ENCODE peak calls at places on chromosomes 12 and 14, in four cellular contexts. K is WTC11, U is GM12878, T is K562. G is an unnamed sample.

GRCh38 chr12:101230547-101230946 is 20.5 kb upstream of the SLC5A8 start:
- DNase-seq in K (no peak), U (no peak), T (no peak), G (no peak)

GRCh38 chr14:51576112-51576420 is 75.6 kb upstream of the FRMD6 start:
- DNase-seq in K (no peak), U (no peak), T (no peak), G (no peak)

GRCh38 chr12:89345830-89346740 is 6.2 kb downstream of the DUSP6 start:
- DNase-seq in K (peak), U (peak), T (peak), G (peak)

GRCh38 chr12:26239508-26240328 is 44.3 kb downstream of the SSPN start:
- DNase-seq in K (no peak), U (no peak), T (no peak), G (no peak)

GRCh38 chr14:43399289-43399688 is 1107.8 kb downstream of the FSCB start:
- DNase-seq in K (no peak), U (no peak), T (no peak), G (no peak)

GRCh38 chr12:103482365-103482764 is 13.4 kb downstream of the C12orf42 start:
- DNase-seq in K (no peak), U (no peak), T (no peak), G (no peak)

GRCh38 chr14:46034305-46034704 is 617.3 kb downstream of the RPL10L start:
- DNase-seq in K (no peak), U (no peak), T (no peak), G (no peak)

GRCh38 chr12:70692681-70693288 is 55.6 kb upstream of the PTPRB start:
- DNase-seq in K (no peak), U (no peak), T (peak), G (peak)

GRCh38 chr14:36316131-36316530 is 4.3 kb downstream of the MBIP start:
- DNase-seq in K (no peak), U (no peak), T (no peak), G (no peak)

GRCh38 chr12:71581206-71581605 is 82.4 kb downstream of the ZFC3H1 start:
- DNase-seq in K (no peak), U (no peak), T (no peak), G (no peak)

GRCh38 chr12:109944975-109945374 is 44.9 kb downstream of the TCHP start:
- DNase-seq in K (peak), U (no peak), T (no peak), G (peak)

GRCh38 chr14:79376557-79376956 is 834.7 kb downstream of the DIO2 start:
- DNase-seq in K (no peak), U (no peak), T (no peak), G (no peak)

GRCh38 chr14:71645656-71646055 is 286.6 kb upstream of the RGS6 start:
- DNase-seq in K (no peak), U (no peak), T (no peak), G (no peak)

GRCh38 chr14:60093606-60094005 is 1.9 kb downstream of the PCNX4 start:
- DNase-seq in K (no peak), U (no peak), T (no peak), G (no peak)

GRCh38 chr12:4771960-4772566 is 51.9 kb downstream of the GALNT8 start:
- DNase-seq in K (no peak), U (no peak), T (no peak), G (no peak)

GRCh38 chr12:113161415-113162016 is 12.0 kb downstream of the CFAP73 start:
- DNase-seq in K (peak), U (no peak), T (peak), G (peak)

GRCh38 chr12:131619106-131619642 is 91.7 kb upstream of the SFSWAP start:
- DNase-seq in K (no peak), U (no peak), T (no peak), G (no peak)

GRCh38 chr14:102479777-102480176 is 29.8 kb downstream of the ANKRD9 start:
- DNase-seq in K (no peak), U (no peak), T (no peak), G (peak)

GRCh38 chr14:102481371-102481770 is 28.2 kb downstream of the ANKRD9 start:
- DNase-seq in K (no peak), U (no peak), T (no peak), G (no peak)

GRCh38 chr14:102481791-102482238 is 27.8 kb downstream of the ANKRD9 start:
- DNase-seq in K (no peak), U (no peak), T (no peak), G (no peak)

GRCh38 chr14:102474934-102475333 is 34.6 kb downstream of the ANKRD9 start:
- DNase-seq in K (no peak), U (no peak), T (no peak), G (no peak)

DNA sequence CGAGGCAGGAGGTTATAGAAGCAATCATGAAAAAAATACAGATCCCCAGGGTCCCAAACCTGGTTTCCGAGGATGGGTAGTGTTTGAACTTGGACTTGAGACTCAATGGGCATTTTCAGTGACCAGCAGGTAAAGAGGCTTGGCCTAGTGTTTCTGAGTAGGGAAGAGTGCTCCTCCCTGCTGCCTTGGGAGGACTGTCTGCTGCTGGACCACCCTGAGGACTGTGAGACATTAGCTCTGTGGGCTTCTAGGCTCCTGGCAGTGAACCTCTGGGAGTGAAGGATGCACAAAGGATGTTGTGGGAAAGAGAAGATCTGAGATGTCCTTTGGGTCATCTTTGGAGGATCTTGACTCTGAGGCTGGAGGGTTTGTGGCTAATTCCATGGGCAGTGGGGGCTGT is 30.5 kb downstream of the ANKRD9 start:
- DNase-seq in K (no peak), U (no peak), T (no peak), G (no peak)
- TF ChIP-seq USF1 in K (no peak), U (no peak), T (no peak), G (no peak)

GRCh38 chr12:54448344-54448743 is 25.1 kb downstream of the GTSF1 start:
- DNase-seq in K (no peak), U (no peak), T (no peak), G (no peak)
- TF ChIP-seq USF1 in K (no peak), U (no peak), T (no peak), G (no peak)

GRCh38 chr12:80707830-80708534 is 548 bp downstream of the MYF6 start:
- DNase-seq in K (peak), U (no peak), T (no peak), G (no peak)
- TF ChIP-seq USF1 in K (no peak), U (no peak), T (no peak), G (no peak)

GRCh38 chr12:16385779-16386646 is 38.6 kb downstream of the MGST1 start:
- DNase-seq in K (peak), U (peak), T (peak), G (peak)
- TF ChIP-seq USF1 in K (no peak), U (no peak), T (no peak), G (no peak)

GRCh38 chr14:100618763-100619320 is 31.6 kb upstream of the BEGAIN start:
- DNase-seq in K (no peak), U (no peak), T (no peak), G (peak)
- TF ChIP-seq USF1 in K (no peak), U (no peak), T (no peak), G (no peak)

GRCh38 chr14:34243401-34243800 is 218.6 kb downstream of the SPTSSA start:
- DNase-seq in K (no peak), U (no peak), T (no peak), G (no peak)
- TF ChIP-seq USF1 in K (no peak), U (no peak), T (no peak), G (no peak)

DNA sequence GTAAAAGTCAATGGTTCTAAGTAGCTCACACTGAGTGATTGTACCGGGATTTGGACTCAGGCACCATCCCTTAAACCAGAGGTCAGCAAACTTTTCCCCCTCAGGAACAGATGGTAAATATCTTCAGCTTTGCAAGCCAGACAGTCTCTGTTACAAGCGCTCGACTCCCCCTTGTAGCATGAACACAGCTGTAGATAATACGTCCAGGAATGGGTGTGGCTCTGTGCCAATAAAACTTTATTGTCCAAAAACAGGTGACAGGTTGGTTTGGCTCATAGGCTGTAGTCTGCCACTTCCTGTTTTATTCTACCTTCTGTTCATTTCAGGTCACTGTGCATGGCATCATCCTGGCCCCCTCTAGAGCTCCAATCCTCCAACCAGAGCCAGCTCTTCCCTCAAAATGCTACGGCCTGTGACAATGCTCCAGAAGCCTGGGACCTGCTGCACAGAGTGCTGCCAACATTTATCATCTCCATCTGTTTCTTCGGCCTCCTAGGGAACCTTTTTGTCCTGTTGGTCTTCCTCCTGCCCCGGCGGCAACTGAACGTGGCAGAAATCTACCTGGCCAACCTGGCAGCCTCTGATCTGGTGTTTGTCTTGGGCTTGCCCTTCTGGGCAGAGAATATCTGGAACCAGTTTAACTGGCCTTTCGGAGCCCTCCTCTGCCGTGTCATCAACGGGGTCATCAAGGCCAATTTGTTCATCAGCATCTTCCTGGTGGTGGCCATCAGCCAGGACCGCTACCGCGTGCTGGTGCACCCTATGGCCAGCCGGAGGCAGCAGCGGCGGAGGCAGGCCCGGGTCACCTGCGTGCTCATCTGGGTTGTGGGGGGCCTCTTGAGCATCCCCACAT is 7.6 kb downstream of the BDKRB1 start:
- DNase-seq in K (no peak), U (no peak), T (no peak), G (no peak)
- TF ChIP-seq USF1 in K (no peak), U (no peak), T (no peak), G (no peak)

GRCh38 chr14:89406941-89407340 is 10.1 kb downstream of the FOXN3 start:
- DNase-seq in K (no peak), U (no peak), T (no peak), G (no peak)
- TF ChIP-seq USF1 in K (no peak), U (no peak), T (no peak), G (no peak)

G was measured in SK-N-SH.